ENCODE peak calls at places on chromosomes 13 and 19, in four cellular contexts. One of them, this sample, is unnamed.
A peak's percentile ranks its signal among the peaks of the same experiment; 100 is the strongest.

GRCh38 chr19:14089662-14090508 is 666 bp downstream of the SAMD1 start:
- DNase-seq in K562: peak; percentile 71
- DNase-seq in H1: peak; percentile 62
- DNase-seq in HepG2: no peak
- DNase-seq in this sample: no peak

GRCh38 chr19:2648528-2648937 is 54.0 kb downstream of the GNG7 start:
- DNase-seq in HepG2: peak; percentile 63
- DNase-seq in H1: peak; percentile 88
- DNase-seq in K562: peak; percentile 84
- DNase-seq in this sample: peak; percentile 51

GRCh38 chr13:26950968-26951367 is 190.4 kb upstream of the GPR12 start:
- DNase-seq in HepG2: no peak
- DNase-seq in H1: no peak
- DNase-seq in K562: no peak
- DNase-seq in this sample: no peak

GRCh38 chr19:12838182-12838890 is at the start of gene MAST1:
- DNase-seq in K562: peak; percentile 81
- DNase-seq in HepG2: no peak
- DNase-seq in H1: peak; percentile 86
- DNase-seq in this sample: no peak

GRCh38 chr13:27790523-27790922 is 1.8 kb upstream of the GSX1 start:
- DNase-seq in HepG2: no peak
- DNase-seq in K562: no peak
- DNase-seq in H1: peak; percentile 53
- DNase-seq in this sample: no peak

GRCh38 chr13:94813920-94814500 is 101.7 kb upstream of the SOX21 start:
- DNase-seq in K562: no peak
- DNase-seq in H1: no peak
- DNase-seq in HepG2: no peak
- DNase-seq in this sample: no peak

GRCh38 chr19:38650180-38650775 is 2.8 kb downstream of the ACTN4 start:
- DNase-seq in H1: no peak
- DNase-seq in HepG2: no peak
- DNase-seq in K562: no peak
- DNase-seq in this sample: no peak

GRCh38 chr19:48896191-48896720 is 2.3 kb downstream of the TULP2 start:
- DNase-seq in K562: peak; percentile 93
- DNase-seq in HepG2: no peak
- DNase-seq in H1: peak; percentile 96
- DNase-seq in this sample: no peak

GRCh38 chr19:28465317-28466086 is 747.4 kb downstream of the UQCRFS1 start:
- DNase-seq in HepG2: no peak
- DNase-seq in H1: no peak
- DNase-seq in K562: no peak
- DNase-seq in this sample: no peak

GRCh38 chr19:23523863-23524262 is 128.6 kb upstream of the ZNF91 start:
- DNase-seq in HepG2: no peak
- DNase-seq in H1: no peak
- DNase-seq in K562: no peak
- DNase-seq in this sample: no peak

GRCh38 chr13:31719214-31719613 is 20.1 kb upstream of the RXFP2 start:
- DNase-seq in H1: no peak
- DNase-seq in HepG2: no peak
- DNase-seq in K562: no peak
- DNase-seq in this sample: no peak

GRCh38 chr13:40031031-40031430 is 375.6 kb downstream of the COG6 start:
- DNase-seq in K562: no peak
- DNase-seq in H1: no peak
- DNase-seq in HepG2: no peak
- DNase-seq in this sample: no peak

GRCh38 chr13:99812611-99813010 is 159.0 kb downstream of the ZIC5 start:
- DNase-seq in HepG2: no peak
- DNase-seq in H1: no peak
- DNase-seq in K562: no peak
- DNase-seq in this sample: no peak

GRCh38 chr13:114112826-114113322 is 19.5 kb downstream of the RASA3 start:
- DNase-seq in HepG2: no peak
- DNase-seq in K562: no peak
- DNase-seq in H1: no peak
- DNase-seq in this sample: no peak

GRCh38 chr19:5539431-5539833 is 28.3 kb downstream of the TINCR start:
- DNase-seq in K562: no peak
- DNase-seq in H1: peak; percentile 60
- DNase-seq in HepG2: no peak
- DNase-seq in this sample: no peak

GRCh38 chr19:6020972-6021805 is 43.2 kb upstream of the RANBP3 start:
- DNase-seq in H1: no peak
- DNase-seq in HepG2: peak; percentile 19
- DNase-seq in K562: no peak
- DNase-seq in this sample: no peak

GRCh38 chr19:7989071-7989575 is 16.3 kb downstream of the ELAVL1 start:
- DNase-seq in H1: no peak
- DNase-seq in K562: no peak
- DNase-seq in HepG2: no peak
- DNase-seq in this sample: no peak

GRCh38 chr13:29435125-29435911 is 160.2 kb downstream of the SLC7A1 start:
- DNase-seq in K562: no peak
- DNase-seq in HepG2: no peak
- DNase-seq in H1: no peak
- DNase-seq in this sample: no peak

GRCh38 chr13:28582225-28582891 is 76.6 kb upstream of the POMP start:
- DNase-seq in K562: peak; percentile 38
- DNase-seq in H1: no peak
- DNase-seq in HepG2: no peak
- DNase-seq in this sample: no peak

GRCh38 chr13:76696370-76696769 is 189.8 kb downstream of the KCTD12 start:
- DNase-seq in K562: no peak
- DNase-seq in HepG2: peak; percentile 40
- DNase-seq in H1: no peak
- DNase-seq in this sample: no peak

GRCh38 chr19:35562336-35562735 is 1.1 kb downstream of the ATP4A start:
- DNase-seq in K562: no peak
- DNase-seq in H1: no peak
- DNase-seq in HepG2: no peak
- DNase-seq in this sample: no peak

GRCh38 chr19:1268392-1269064 is 604 bp upstream of the CIRBP start:
- DNase-seq in K562: no peak
- DNase-seq in HepG2: no peak
- DNase-seq in H1: no peak
- DNase-seq in this sample: no peak

GRCh38 chr19:38134538-38135149 is 89.4 kb downstream of the DPF1 start:
- DNase-seq in H1: peak; percentile 69
- DNase-seq in K562: peak; percentile 75
- DNase-seq in HepG2: peak; percentile 38
- DNase-seq in this sample: no peak

GRCh38 chr19:9945319-9945966 is 9.1 kb upstream of the OLFM2 start:
- DNase-seq in H1: no peak
- DNase-seq in K562: peak; percentile 78
- DNase-seq in HepG2: peak; percentile 10
- DNase-seq in this sample: no peak

GRCh38 chr19:36092566-36092965 is 18.4 kb upstream of the OVOL3 start:
- DNase-seq in H1: no peak
- DNase-seq in HepG2: no peak
- DNase-seq in K562: no peak
- DNase-seq in this sample: no peak

GRCh38 chr19:7368456-7368855 is 19.7 kb downstream of the ARHGEF18 start:
- DNase-seq in K562: no peak
- DNase-seq in HepG2: no peak
- DNase-seq in H1: no peak
- DNase-seq in this sample: no peak

GRCh38 chr19:3976495-3977241 is 5.8 kb upstream of the DAPK3 start:
- DNase-seq in H1: peak; percentile 48
- DNase-seq in K562: peak; percentile 23
- DNase-seq in HepG2: no peak
- DNase-seq in this sample: no peak

GRCh38 chr19:11268783-11269267 is 6.5 kb upstream of the DOCK6 start:
- DNase-seq in HepG2: peak; percentile 60
- DNase-seq in H1: no peak
- DNase-seq in K562: peak; percentile 38
- DNase-seq in this sample: no peak

DNA sequence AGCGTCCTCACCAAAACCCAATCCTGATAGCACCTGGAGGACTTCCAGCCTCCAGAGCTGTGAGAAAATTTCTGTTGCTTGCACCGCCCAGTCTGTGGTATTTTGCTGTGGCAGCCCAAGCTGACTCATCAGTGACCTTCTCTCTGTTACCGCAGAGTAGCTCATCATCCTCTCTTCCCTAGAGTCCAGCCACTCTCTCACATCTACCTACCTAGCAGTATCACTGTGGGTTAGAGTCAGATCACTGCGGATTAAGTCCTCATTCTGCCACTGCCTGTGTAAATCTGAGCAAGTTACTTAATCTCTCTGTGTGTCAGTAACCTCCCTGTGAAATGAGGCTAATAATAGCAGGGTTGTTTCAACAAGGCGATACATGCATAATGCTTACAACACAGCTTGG is 40.3 kb upstream of the USPL1 start:
- DNase-seq in H1: no peak
- DNase-seq in K562: no peak
- DNase-seq in HepG2: peak; percentile 13
- DNase-seq in this sample: peak; percentile 57
- TF ChIP-seq FOSL1 in H1: no peak
- TF ChIP-seq FOSL1 in K562: peak; percentile 86
- TF ChIP-seq FOSL1 in HepG2: no peak
- TF ChIP-seq FOSL1 in this sample: peak; percentile 64

GRCh38 chr19:50222691-50223438 is 19.4 kb downstream of the MYH14 start:
- DNase-seq in K562: no peak
- DNase-seq in HepG2: no peak
- DNase-seq in H1: no peak
- DNase-seq in this sample: no peak

GRCh38 chr19:50230379-50231351 is 27.2 kb downstream of the MYH14 start:
- DNase-seq in H1: peak; percentile 86
- DNase-seq in HepG2: peak; percentile 18
- DNase-seq in K562: peak; percentile 38
- DNase-seq in this sample: no peak

GRCh38 chr19:50224986-50225747 is 21.7 kb downstream of the MYH14 start:
- DNase-seq in HepG2: no peak
- DNase-seq in K562: no peak
- DNase-seq in H1: no peak
- DNase-seq in this sample: no peak

GRCh38 chr19:50223439-50223716 is 20.0 kb downstream of the MYH14 start:
- DNase-seq in HepG2: no peak
- DNase-seq in K562: no peak
- DNase-seq in H1: no peak
- DNase-seq in this sample: no peak

DNA sequence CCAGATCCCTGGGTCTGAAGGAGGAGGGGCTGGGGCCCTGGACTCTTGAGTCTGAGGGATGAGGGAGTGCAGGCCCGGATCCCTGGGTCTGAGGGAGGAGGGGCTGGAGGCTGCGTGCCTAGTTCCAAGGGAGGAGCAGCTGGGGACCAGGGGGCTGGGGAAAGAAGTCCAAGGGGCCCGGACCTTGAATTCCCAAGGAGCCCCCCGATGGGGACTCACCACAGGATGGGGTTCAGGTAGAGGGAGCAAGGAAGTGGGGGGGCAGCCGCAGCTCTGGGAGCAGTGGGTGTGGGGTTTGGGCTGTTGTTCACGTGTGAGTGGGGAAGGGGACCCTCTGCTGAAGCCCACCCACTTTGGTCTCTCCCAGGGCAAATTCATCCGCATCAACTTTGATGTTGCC is 23.1 kb downstream of the MYH14 start:
- DNase-seq in H1: no peak
- DNase-seq in K562: no peak
- DNase-seq in HepG2: no peak
- DNase-seq in this sample: no peak
- TF ChIP-seq POLR2AphosphoS5 in H1: no peak
- TF ChIP-seq POLR2AphosphoS5 in K562: no peak
- TF ChIP-seq POLR2AphosphoS5 in HepG2: no peak
- TF ChIP-seq POLR2AphosphoS5 in this sample: no peak

GRCh38 chr13:111519490-111520170 is 199.2 kb downstream of the TEX29 start:
- DNase-seq in K562: no peak
- DNase-seq in HepG2: no peak
- DNase-seq in H1: no peak
- DNase-seq in this sample: no peak

GRCh38 chr13:111521691-111522229 is 201.3 kb downstream of the TEX29 start:
- DNase-seq in K562: no peak
- DNase-seq in HepG2: no peak
- DNase-seq in H1: no peak
- DNase-seq in this sample: no peak

GRCh38 chr13:111519041-111519440 is 198.6 kb downstream of the TEX29 start:
- DNase-seq in K562: no peak
- DNase-seq in HepG2: no peak
- DNase-seq in H1: no peak
- DNase-seq in this sample: no peak

GRCh38 chr13:111518161-111518791 is 197.8 kb downstream of the TEX29 start:
- DNase-seq in H1: no peak
- DNase-seq in K562: peak; percentile 10
- DNase-seq in HepG2: no peak
- DNase-seq in this sample: no peak

DNA sequence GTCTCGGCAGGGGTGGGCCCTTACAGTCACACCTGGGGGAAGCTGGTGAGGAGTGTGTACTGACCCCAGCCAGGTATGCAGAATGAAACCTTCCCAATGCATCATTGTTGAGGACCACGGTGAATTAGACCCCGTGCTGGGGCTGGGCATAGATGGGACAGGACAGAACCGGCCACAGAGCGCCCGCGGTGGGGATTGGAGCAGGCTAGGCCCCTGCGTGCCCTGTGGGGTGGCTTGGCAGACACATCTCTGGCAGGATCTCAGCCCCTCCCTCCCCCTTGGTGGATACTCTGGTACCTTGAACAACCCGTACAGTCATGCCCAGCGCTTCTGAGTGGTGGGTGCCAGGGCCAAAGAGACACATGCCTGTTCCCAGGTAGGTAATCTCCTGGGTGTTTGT is 200.6 kb downstream of the TEX29 start:
- DNase-seq in K562: no peak
- DNase-seq in H1: no peak
- DNase-seq in HepG2: no peak
- DNase-seq in this sample: no peak
- TF ChIP-seq FOSL1 in K562: no peak
- TF ChIP-seq FOSL1 in H1: no peak
- TF ChIP-seq FOSL1 in HepG2: no peak
- TF ChIP-seq FOSL1 in this sample: no peak

GRCh38 chr13:110341445-110342247 is 34.6 kb downstream of the COL4A2 start:
- DNase-seq in HepG2: no peak
- DNase-seq in K562: no peak
- DNase-seq in H1: no peak
- DNase-seq in this sample: no peak
- TF ChIP-seq POLR2AphosphoS5 in HepG2: no peak
- TF ChIP-seq POLR2AphosphoS5 in K562: no peak
- TF ChIP-seq POLR2AphosphoS5 in H1: no peak
- TF ChIP-seq POLR2AphosphoS5 in this sample: no peak

GRCh38 chr13:80361883-80362327 is 21.0 kb upstream of the SPRY2 start:
- DNase-seq in H1: no peak
- DNase-seq in K562: peak; percentile 5
- DNase-seq in HepG2: peak; percentile 87
- DNase-seq in this sample: no peak
- TF ChIP-seq FOSL1 in H1: no peak
- TF ChIP-seq FOSL1 in K562: no peak
- TF ChIP-seq FOSL1 in HepG2: no peak
- TF ChIP-seq FOSL1 in this sample: no peak